ENCODE peak calls at places on chromosomes 16 and 17, in nine cellular contexts. K, Q, X, H, F, G, R, A and B are unnamed samples.

GRCh38 chr17:82298538-82299421 is 18.6 kb downstream of the CD7 start:
- DNase-seq in Q (no peak), F (no peak), G (no peak), A (no peak), R (no peak), K (no peak), H (no peak), X (no peak), B (no peak)

GRCh38 chr17:48012151-48012520 is 25.5 kb downstream of the COPZ2 start:
- DNase-seq in H (no peak), F (no peak), A (peak; percentile 85), K (peak; percentile 98), G (peak; percentile 59), R (peak; percentile 87), X (peak; percentile 37), Q (no peak), B (peak; percentile 72)

GRCh38 chr16:3949287-3949686 is 68.8 kb upstream of the CREBBP start:
- DNase-seq in X (peak; percentile 45), G (no peak), R (no peak), Q (no peak), F (no peak), K (peak; percentile 22), A (no peak), H (no peak), B (no peak)

GRCh38 chr17:78737332-78737731 is 44.7 kb downstream of the CYTH1 start:
- DNase-seq in G (no peak), H (no peak), A (peak; percentile 12), F (no peak), K (no peak), Q (peak; percentile 83), R (no peak), X (peak; percentile 52), B (peak; percentile 46)

GRCh38 chr17:36731091-36731490 is 129.7 kb downstream of the MRM1 start:
- DNase-seq in F (peak; percentile 35), X (no peak), H (peak; percentile 67), K (no peak), A (no peak), Q (no peak), R (no peak), G (peak; percentile 45), B (no peak)

GRCh38 chr16:3518983-3519343 is 18.2 kb downstream of the CLUAP1 start:
- DNase-seq in G (no peak), R (no peak), Q (no peak), F (no peak), H (no peak), X (no peak), K (no peak), A (no peak), B (no peak)

GRCh38 chr16:67928561-67929364 is 2.9 kb downstream of the CTRL start:
- DNase-seq in K (peak; percentile 83), R (peak; percentile 89), F (peak; percentile 84), H (no peak), Q (peak; percentile 43), X (peak; percentile 70), A (peak; percentile 73), G (peak; percentile 75), B (peak; percentile 80)

GRCh38 chr16:23516366-23517137 is 6.3 kb upstream of the GGA2 start:
- DNase-seq in F (no peak), R (no peak), G (no peak), Q (no peak), X (no peak), A (no peak), K (no peak), H (no peak), B (no peak)

GRCh38 chr16:16133943-16134604 is 89.2 kb downstream of the ABCC6 start:
- DNase-seq in F (no peak), Q (no peak), X (peak; percentile 31), R (no peak), G (no peak), K (no peak), A (no peak), H (no peak), B (no peak)

GRCh38 chr17:5419959-5420653 is at the start of gene RPAIN:
- DNase-seq in G (peak; percentile 91), A (peak; percentile 92), F (peak; percentile 93), R (peak; percentile 92), Q (peak; percentile 80), X (peak; percentile 87), H (peak; percentile 84), K (peak; percentile 82), B (peak; percentile 93)

GRCh38 chr16:26623442-26623841 is 443.3 kb upstream of the C16orf82 start:
- DNase-seq in Q (no peak), K (no peak), G (no peak), R (no peak), A (no peak), H (no peak), X (no peak), F (no peak), B (no peak)

GRCh38 chr16:4330277-4330882 is 14.5 kb downstream of the GLIS2 start:
- DNase-seq in K (peak; percentile 90), G (peak; percentile 83), R (peak; percentile 79), X (peak; percentile 80), Q (peak; percentile 63), A (peak; percentile 61), F (peak; percentile 84), H (peak; percentile 74), B (peak; percentile 87)

GRCh38 chr16:89471225-89471624 is 19.1 kb downstream of the ANKRD11 start:
- DNase-seq in X (peak; percentile 83), Q (peak; percentile 88), H (no peak), K (no peak), R (no peak), G (no peak), A (no peak), F (no peak), B (no peak)

DNA sequence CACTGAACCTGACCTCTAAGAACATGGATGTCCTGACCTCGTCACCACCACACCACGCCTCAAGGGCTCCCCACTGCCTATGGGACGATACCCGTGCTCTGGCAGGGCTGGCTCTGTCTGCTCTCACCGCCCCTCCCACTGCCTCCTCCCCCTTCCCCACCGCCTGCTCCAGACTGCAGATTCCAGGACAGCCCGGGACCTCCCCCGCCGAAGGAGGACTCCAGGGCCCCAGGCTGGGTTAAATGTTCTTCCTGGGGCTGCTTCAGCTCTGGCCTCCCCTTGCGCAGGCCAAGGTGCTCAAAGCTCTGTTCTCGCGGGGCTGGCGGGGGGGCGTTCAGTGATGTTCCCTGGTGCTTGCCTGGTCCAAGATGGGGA is 3.1 kb downstream of the NPW start:
- DNase-seq in G (no peak), H (no peak), A (peak; percentile 27), F (no peak), Q (peak; percentile 26), R (peak; percentile 82), K (peak; percentile 75), X (peak; percentile 70), B (peak; percentile 69)
- H3K4me3 ChIP-seq in G (no peak overlapping the region), H (peak overlapping the region; percentile 63), A (peak overlapping the region; percentile 61), F (peak overlapping the region; percentile 27), Q (peak overlapping the region; percentile 13), R (peak overlapping the region; percentile 68), K (peak overlapping the region; percentile 50), X (no peak overlapping the region), B (no peak overlapping the region)

GRCh38 chr16:85514295-85514600 is 98.9 kb upstream of the GSE1 start:
- DNase-seq in H (no peak), G (peak; percentile 50), A (no peak), X (no peak), F (peak; percentile 51), K (no peak), R (no peak), Q (peak; percentile 68), B (no peak)

GRCh38 chr16:85515319-85515745 is 97.8 kb upstream of the GSE1 start:
- DNase-seq in X (no peak), F (no peak), G (no peak), R (no peak), K (peak; percentile 65), Q (no peak), H (no peak), A (no peak), B (no peak)

GRCh38 chr16:85517154-85517553 is 96.0 kb upstream of the GSE1 start:
- DNase-seq in F (no peak), A (no peak), H (no peak), Q (no peak), G (no peak), K (no peak), X (no peak), R (no peak), B (no peak)

GRCh38 chr16:85514601-85515318 is 98.4 kb upstream of the GSE1 start:
- DNase-seq in F (peak; percentile 53), G (peak; percentile 56), H (peak; percentile 65), K (peak; percentile 80), R (peak; percentile 61), Q (peak; percentile 92), X (peak; percentile 92), A (no peak), B (peak; percentile 91)

GRCh38 chr16:85515830-85516397 is 97.2 kb upstream of the GSE1 start:
- DNase-seq in H (peak; percentile 32), Q (no peak), F (no peak), R (no peak), G (no peak), A (no peak), K (peak; percentile 91), X (no peak), B (peak; percentile 82)
- H3K4me1 ChIP-seq in H (peaks cover 15% of the 10 kb centered on the region), Q (peaks cover 36% of the 10 kb centered on the region), F (peaks cover 8% of the 10 kb centered on the region), R (no peaks in the 10 kb centered on the region), G (peaks cover 33% of the 10 kb centered on the region), A (no peaks in the 10 kb centered on the region), K (peaks cover 50% of the 10 kb centered on the region), X (peaks cover 31% of the 10 kb centered on the region), B (peaks cover 55% of the 10 kb centered on the region)

DNA sequence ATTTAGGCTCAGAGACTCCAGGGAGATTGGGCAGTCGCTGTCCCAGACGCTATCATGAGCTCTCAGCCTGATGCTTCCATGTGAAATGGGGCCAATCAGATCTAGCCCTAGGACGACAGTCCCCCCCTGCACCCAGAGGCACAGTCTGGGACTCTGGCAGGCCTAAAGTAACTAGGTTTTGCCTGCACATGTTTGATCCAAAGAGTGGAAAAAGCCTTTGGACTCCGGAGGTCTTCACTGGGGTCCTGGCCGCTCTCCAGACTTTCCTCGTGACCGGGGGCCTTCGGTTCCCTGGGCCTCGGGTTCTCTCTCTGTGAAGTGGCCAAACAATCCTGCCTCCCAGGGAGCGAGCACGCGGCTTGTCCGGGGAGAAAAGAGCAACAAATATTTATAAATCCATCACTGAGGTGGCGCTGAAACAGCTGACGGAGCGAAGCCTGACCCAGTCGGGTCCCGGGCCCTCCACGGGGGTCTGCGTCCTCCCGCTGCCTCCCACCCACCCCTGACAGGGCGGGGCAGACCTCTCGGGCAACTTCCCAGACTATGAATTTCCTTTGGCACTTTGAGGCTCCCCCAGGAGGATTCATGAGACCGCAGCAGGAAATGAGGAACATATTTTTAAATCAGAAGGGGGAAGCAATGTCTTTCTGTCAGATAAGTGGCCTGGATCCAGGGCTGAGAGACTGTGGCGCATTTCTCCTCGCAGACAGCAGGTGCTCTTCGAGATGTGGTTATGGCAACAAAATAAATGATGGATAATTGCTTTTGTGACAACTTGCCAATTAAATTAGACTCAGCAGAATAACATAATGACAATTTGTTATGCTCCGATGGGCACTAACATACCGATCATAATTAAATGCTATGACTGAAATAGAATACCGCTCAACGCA is 38.9 kb downstream of the MRPS23 start:
- DNase-seq in A (no peak), F (peak; percentile 20), H (peak; percentile 23), R (no peak), G (peak; percentile 11), X (peak; percentile 82), K (peak; percentile 63), Q (peak; percentile 4), B (peak; percentile 30)
- TF ChIP-seq CTCF in A (no peak), F (no peak), H (no peak), R (no peak), G (no peak), X (peak; percentile 8), K (peak; percentile 14), Q (no peak), B (no peak)

GRCh38 chr17:50480142-50480764 is 1.6 kb downstream of the RSAD1 start:
- DNase-seq in K (no peak), H (no peak), G (no peak), R (no peak), F (no peak), Q (no peak), X (no peak), A (no peak), B (no peak)
- H3K4me3 ChIP-seq in K (peak overlapping the region; percentile 67), H (peak overlapping the region; percentile 83), G (no peak overlapping the region), R (no peak overlapping the region), F (no peak overlapping the region), Q (no peak overlapping the region), X (no peak overlapping the region), A (no peak overlapping the region), B (no peak overlapping the region)